ENCODE peak calls at places on chromosomes 1 and 21, in nine cellular contexts. One of them, this sample, is unnamed. For H3K9me3, the result is how much of the 10 kb centered on the place peaks cover.

GRCh38 chr1:110547017-110547416 is 28.0 kb upstream of the KCNA10 start:
- DNase-seq in HCT116: no peak
- DNase-seq in transverse colon: no peak
- DNase-seq in sigmoid colon: no peak
- DNase-seq in stomach: no peak
- DNase-seq in IMR-90: no peak
- DNase-seq in body of pancreas: no peak
- DNase-seq in heart left ventricle: no peak
- DNase-seq in A549: no peak
- DNase-seq in this sample: no peak

GRCh38 chr1:157773723-157774350 is 3.1 kb downstream of the FCRL2 start:
- DNase-seq in HCT116: no peak
- DNase-seq in transverse colon: peak
- DNase-seq in sigmoid colon: no peak
- DNase-seq in stomach: no peak
- DNase-seq in IMR-90: no peak
- DNase-seq in body of pancreas: no peak
- DNase-seq in heart left ventricle: no peak
- DNase-seq in A549: no peak
- DNase-seq in this sample: no peak

GRCh38 chr1:168428063-168428731 is 115.6 kb downstream of the XCL2 start:
- DNase-seq in HCT116: no peak
- DNase-seq in transverse colon: no peak
- DNase-seq in sigmoid colon: peak
- DNase-seq in stomach: no peak
- DNase-seq in IMR-90: no peak
- DNase-seq in body of pancreas: peak
- DNase-seq in heart left ventricle: peak
- DNase-seq in A549: no peak
- DNase-seq in this sample: no peak

GRCh38 chr1:83905315-83905907 is 93.5 kb downstream of the TTLL7 start:
- DNase-seq in HCT116: no peak
- DNase-seq in transverse colon: no peak
- DNase-seq in sigmoid colon: no peak
- DNase-seq in stomach: no peak
- DNase-seq in IMR-90: peak
- DNase-seq in body of pancreas: no peak
- DNase-seq in heart left ventricle: no peak
- DNase-seq in A549: no peak
- DNase-seq in this sample: no peak

GRCh38 chr1:106185089-106185488 is 871.4 kb upstream of the PRMT6 start:
- DNase-seq in HCT116: no peak
- DNase-seq in transverse colon: no peak
- DNase-seq in sigmoid colon: no peak
- DNase-seq in stomach: no peak
- DNase-seq in IMR-90: no peak
- DNase-seq in body of pancreas: no peak
- DNase-seq in heart left ventricle: no peak
- DNase-seq in A549: no peak
- DNase-seq in this sample: no peak

GRCh38 chr1:168752171-168752570 is 23.2 kb upstream of the DPT start:
- DNase-seq in HCT116: no peak
- DNase-seq in transverse colon: peak
- DNase-seq in sigmoid colon: no peak
- DNase-seq in stomach: no peak
- DNase-seq in IMR-90: no peak
- DNase-seq in body of pancreas: no peak
- DNase-seq in heart left ventricle: no peak
- DNase-seq in A549: peak
- DNase-seq in this sample: no peak

GRCh38 chr1:20120796-20121195 is 1.5 kb upstream of the PLA2G2D start:
- DNase-seq in HCT116: no peak
- DNase-seq in transverse colon: no peak
- DNase-seq in sigmoid colon: peak
- DNase-seq in stomach: no peak
- DNase-seq in IMR-90: no peak
- DNase-seq in body of pancreas: no peak
- DNase-seq in heart left ventricle: no peak
- DNase-seq in A549: no peak
- DNase-seq in this sample: no peak

GRCh38 chr1:29379438-29380073 is 143.2 kb downstream of the PTPRU start:
- DNase-seq in HCT116: peak
- DNase-seq in transverse colon: no peak
- DNase-seq in sigmoid colon: no peak
- DNase-seq in stomach: no peak
- DNase-seq in IMR-90: peak
- DNase-seq in body of pancreas: no peak
- DNase-seq in heart left ventricle: no peak
- DNase-seq in A549: no peak
- DNase-seq in this sample: no peak

GRCh38 chr1:151060241-151061011 is at the start of gene MLLT11:
- DNase-seq in HCT116: no peak
- DNase-seq in transverse colon: peak
- DNase-seq in sigmoid colon: peak
- DNase-seq in stomach: no peak
- DNase-seq in IMR-90: peak
- DNase-seq in body of pancreas: no peak
- DNase-seq in heart left ventricle: peak
- DNase-seq in A549: peak
- DNase-seq in this sample: no peak

GRCh38 chr1:7623886-7624285 is 147.2 kb upstream of the VAMP3 start:
- DNase-seq in HCT116: no peak
- DNase-seq in transverse colon: no peak
- DNase-seq in sigmoid colon: no peak
- DNase-seq in stomach: no peak
- DNase-seq in IMR-90: no peak
- DNase-seq in body of pancreas: no peak
- DNase-seq in heart left ventricle: no peak
- DNase-seq in A549: no peak
- DNase-seq in this sample: no peak

GRCh38 chr1:11761988-11762406 is at the start of gene C1orf167:
- DNase-seq in HCT116: no peak
- DNase-seq in transverse colon: no peak
- DNase-seq in sigmoid colon: no peak
- DNase-seq in stomach: peak
- DNase-seq in IMR-90: no peak
- DNase-seq in body of pancreas: no peak
- DNase-seq in heart left ventricle: no peak
- DNase-seq in A549: no peak
- DNase-seq in this sample: no peak

GRCh38 chr1:223269006-223269405 is 95.0 kb downstream of the SUSD4 start:
- DNase-seq in HCT116: no peak
- DNase-seq in transverse colon: no peak
- DNase-seq in sigmoid colon: no peak
- DNase-seq in stomach: peak
- DNase-seq in IMR-90: no peak
- DNase-seq in body of pancreas: no peak
- DNase-seq in heart left ventricle: no peak
- DNase-seq in A549: no peak
- DNase-seq in this sample: no peak

GRCh38 chr1:172373864-172374263 is 46.6 kb upstream of the C1orf105 start:
- DNase-seq in HCT116: no peak
- DNase-seq in transverse colon: no peak
- DNase-seq in sigmoid colon: no peak
- DNase-seq in stomach: no peak
- DNase-seq in IMR-90: no peak
- DNase-seq in body of pancreas: no peak
- DNase-seq in heart left ventricle: no peak
- DNase-seq in A549: no peak
- DNase-seq in this sample: no peak

GRCh38 chr21:8993943-8994639 is 1527.3 kb upstream of the TPTE start:
- DNase-seq in HCT116: no peak
- DNase-seq in transverse colon: no peak
- DNase-seq in sigmoid colon: no peak
- DNase-seq in stomach: no peak
- DNase-seq in IMR-90: no peak
- DNase-seq in body of pancreas: no peak
- DNase-seq in heart left ventricle: no peak
- DNase-seq in A549: no peak
- DNase-seq in this sample: no peak

GRCh38 chr21:33024278-33025103 is 1.2 kb upstream of the OLIG2 start:
- DNase-seq in HCT116: no peak
- DNase-seq in transverse colon: no peak
- DNase-seq in sigmoid colon: no peak
- DNase-seq in stomach: no peak
- DNase-seq in IMR-90: no peak
- DNase-seq in body of pancreas: no peak
- DNase-seq in heart left ventricle: no peak
- DNase-seq in A549: no peak
- DNase-seq in this sample: no peak

GRCh38 chr21:33022828-33023573 is 2.7 kb upstream of the OLIG2 start:
- DNase-seq in HCT116: no peak
- DNase-seq in transverse colon: no peak
- DNase-seq in sigmoid colon: no peak
- DNase-seq in stomach: no peak
- DNase-seq in IMR-90: no peak
- DNase-seq in body of pancreas: no peak
- DNase-seq in heart left ventricle: no peak
- DNase-seq in A549: no peak
- DNase-seq in this sample: no peak

GRCh38 chr21:33025106-33025470 is 647 bp upstream of the OLIG2 start:
- DNase-seq in HCT116: no peak
- DNase-seq in transverse colon: no peak
- DNase-seq in sigmoid colon: no peak
- DNase-seq in stomach: no peak
- DNase-seq in IMR-90: no peak
- DNase-seq in body of pancreas: no peak
- DNase-seq in heart left ventricle: no peak
- DNase-seq in A549: no peak
- DNase-seq in this sample: no peak

GRCh38 chr21:33022489-33022827 is 3.3 kb upstream of the OLIG2 start:
- DNase-seq in HCT116: no peak
- DNase-seq in transverse colon: no peak
- DNase-seq in sigmoid colon: no peak
- DNase-seq in stomach: no peak
- DNase-seq in IMR-90: no peak
- DNase-seq in body of pancreas: no peak
- DNase-seq in heart left ventricle: no peak
- DNase-seq in A549: no peak
- DNase-seq in this sample: no peak

GRCh38 chr21:33023574-33024277 is 2.0 kb upstream of the OLIG2 start:
- DNase-seq in HCT116: no peak
- DNase-seq in transverse colon: no peak
- DNase-seq in sigmoid colon: no peak
- DNase-seq in stomach: no peak
- DNase-seq in IMR-90: no peak
- DNase-seq in body of pancreas: no peak
- DNase-seq in heart left ventricle: no peak
- DNase-seq in A549: no peak
- DNase-seq in this sample: no peak
- H3K9me3 ChIP-seq in HCT116: under half
- H3K9me3 ChIP-seq in transverse colon: under half
- H3K9me3 ChIP-seq in sigmoid colon: under half
- H3K9me3 ChIP-seq in stomach: under half
- H3K9me3 ChIP-seq in IMR-90: under half
- H3K9me3 ChIP-seq in body of pancreas: under half
- H3K9me3 ChIP-seq in heart left ventricle: under half
- H3K9me3 ChIP-seq in A549: under half
- H3K9me3 ChIP-seq in this sample: under half

GRCh38 chr1:108877858-108878257 is 1.1 kb downstream of the GPSM2 start:
- DNase-seq in HCT116: no peak
- DNase-seq in transverse colon: no peak
- DNase-seq in sigmoid colon: no peak
- DNase-seq in stomach: no peak
- DNase-seq in IMR-90: no peak
- DNase-seq in body of pancreas: no peak
- DNase-seq in heart left ventricle: no peak
- DNase-seq in A549: no peak
- DNase-seq in this sample: no peak
- TF ChIP-seq POLR2A in HCT116: no peak
- TF ChIP-seq POLR2A in transverse colon: no peak
- TF ChIP-seq POLR2A in sigmoid colon: no peak
- TF ChIP-seq POLR2A in stomach: no peak
- TF ChIP-seq POLR2A in IMR-90: no peak
- TF ChIP-seq POLR2A in body of pancreas: no peak
- TF ChIP-seq POLR2A in heart left ventricle: no peak
- TF ChIP-seq POLR2A in A549: no peak
- TF ChIP-seq POLR2A in this sample: no peak

DNA sequence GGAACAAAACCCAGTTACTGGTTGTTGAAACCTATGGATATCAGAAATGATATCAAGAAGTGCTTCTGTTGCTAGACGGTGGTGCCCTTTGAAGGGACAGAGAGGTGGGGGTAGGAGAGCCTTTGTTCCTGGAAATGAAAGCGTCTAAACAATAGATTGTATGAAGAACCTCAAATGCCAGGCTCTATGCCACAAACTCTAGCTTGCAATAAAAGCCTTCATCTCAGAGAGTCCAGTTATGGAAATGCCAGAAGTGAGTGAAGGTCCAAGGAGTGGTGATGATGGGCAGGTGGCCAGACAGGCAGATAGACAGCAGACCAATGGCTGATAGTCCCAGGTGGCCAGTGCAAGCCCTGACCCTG is 414.1 kb upstream of the PROX1 start:
- DNase-seq in HCT116: no peak
- DNase-seq in transverse colon: no peak
- DNase-seq in sigmoid colon: no peak
- DNase-seq in stomach: no peak
- DNase-seq in IMR-90: no peak
- DNase-seq in body of pancreas: no peak
- DNase-seq in heart left ventricle: no peak
- DNase-seq in A549: no peak
- DNase-seq in this sample: no peak
- H3K9me3 ChIP-seq in HCT116: under half
- H3K9me3 ChIP-seq in transverse colon: under half
- H3K9me3 ChIP-seq in sigmoid colon: under half
- H3K9me3 ChIP-seq in stomach: under half
- H3K9me3 ChIP-seq in IMR-90: under half
- H3K9me3 ChIP-seq in body of pancreas: under half
- H3K9me3 ChIP-seq in heart left ventricle: under half
- H3K9me3 ChIP-seq in A549: under half
- H3K9me3 ChIP-seq in this sample: under half

GRCh38 chr1:115976062-115976899 is at the start of gene SLC22A15:
- DNase-seq in HCT116: no peak
- DNase-seq in transverse colon: peak
- DNase-seq in sigmoid colon: peak
- DNase-seq in stomach: peak
- DNase-seq in IMR-90: no peak
- DNase-seq in body of pancreas: peak
- DNase-seq in heart left ventricle: peak
- DNase-seq in A549: peak
- DNase-seq in this sample: peak
- TF ChIP-seq POLR2A in HCT116: no peak
- TF ChIP-seq POLR2A in transverse colon: no peak
- TF ChIP-seq POLR2A in sigmoid colon: no peak
- TF ChIP-seq POLR2A in stomach: no peak
- TF ChIP-seq POLR2A in IMR-90: no peak
- TF ChIP-seq POLR2A in body of pancreas: peak
- TF ChIP-seq POLR2A in heart left ventricle: no peak
- TF ChIP-seq POLR2A in A549: no peak
- TF ChIP-seq POLR2A in this sample: no peak

DNA sequence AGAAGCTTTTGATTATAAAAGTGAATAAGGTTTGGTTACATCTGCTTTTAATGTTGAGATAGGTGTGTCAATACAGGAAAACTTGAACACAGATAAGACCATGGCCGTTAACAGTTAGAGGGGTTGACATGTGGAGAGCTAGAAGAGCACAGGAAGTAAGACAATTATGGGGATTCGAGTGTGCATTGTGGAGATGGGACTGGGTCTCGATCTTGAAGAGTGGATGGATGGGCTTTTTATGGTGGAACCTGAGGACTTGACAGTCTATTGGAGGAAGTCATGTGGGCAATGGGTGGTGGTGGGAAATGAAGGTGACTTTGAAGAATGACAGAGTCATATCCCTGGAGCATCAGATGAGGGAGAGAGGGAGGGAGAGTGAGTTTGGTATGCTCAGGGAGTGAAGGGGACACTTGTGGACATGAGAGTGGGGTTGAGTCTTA is 12.1 kb downstream of the DYRK1A start:
- DNase-seq in HCT116: no peak
- DNase-seq in transverse colon: no peak
- DNase-seq in sigmoid colon: no peak
- DNase-seq in stomach: no peak
- DNase-seq in IMR-90: no peak
- DNase-seq in body of pancreas: no peak
- DNase-seq in heart left ventricle: no peak
- DNase-seq in A549: no peak
- DNase-seq in this sample: no peak
- H3K9me3 ChIP-seq in HCT116: under half
- H3K9me3 ChIP-seq in transverse colon: under half
- H3K9me3 ChIP-seq in sigmoid colon: under half
- H3K9me3 ChIP-seq in stomach: under half
- H3K9me3 ChIP-seq in IMR-90: under half
- H3K9me3 ChIP-seq in body of pancreas: under half
- H3K9me3 ChIP-seq in heart left ventricle: under half
- H3K9me3 ChIP-seq in A549: under half
- H3K9me3 ChIP-seq in this sample: under half

This sample was measured in suprapubic skin.